ENCODE peak calls at places on chromosome 10, in seven cellular contexts. W is colonic mucosa; T is Peyer's patch; N is astrocyte; F is OCI-LY7; S is CD4-positive, alpha-beta memory T cell; H is prostate gland. C is an unnamed sample.

GRCh38 chr10:47031251-47031952 is 120.2 kb downstream of the PTPN20 start:
- DNase-seq in T (no peak), S (no peak), F (peak; percentile 4), H (no peak), W (no peak), N (no peak), C (no peak)

GRCh38 chr10:19652750-19653149 is 163.5 kb upstream of the PLXDC2 start:
- DNase-seq in F (no peak), S (no peak), H (no peak), N (no peak), W (no peak), T (no peak), C (no peak)

GRCh38 chr10:61900829-61901783 is at the start of gene ARID5B:
- DNase-seq in F (peak; percentile 86), S (peak; percentile 66), H (peak; percentile 74), W (peak; percentile 86), T (peak; percentile 79), N (peak; percentile 68), C (peak; percentile 37)

GRCh38 chr10:3190817-3191216 is 18.2 kb upstream of the PITRM1 start:
- DNase-seq in F (no peak), W (no peak), N (no peak), T (no peak), H (no peak), S (no peak), C (no peak)

GRCh38 chr10:122331100-122331499 is 43.4 kb upstream of the PLEKHA1 start:
- DNase-seq in T (no peak), W (peak; percentile 15), H (no peak), N (no peak), S (no peak), F (no peak), C (no peak)

GRCh38 chr10:106571216-106571954 is 593.1 kb downstream of the SORCS1 start:
- DNase-seq in H (no peak), F (peak; percentile 1), S (no peak), N (peak; percentile 18), T (no peak), W (no peak), C (no peak)

GRCh38 chr10:28331821-28332220 is 29.0 kb upstream of the MPP7 start:
- DNase-seq in S (peak; percentile 22), H (no peak), N (peak; percentile 98), T (no peak), F (peak; percentile 16), W (no peak), C (no peak)

GRCh38 chr10:100158044-100158805 is 27.6 kb downstream of the ERLIN1 start:
- DNase-seq in S (no peak), W (no peak), H (no peak), T (no peak), N (no peak), F (no peak), C (no peak)

GRCh38 chr10:68176797-68177196 is 55.1 kb downstream of the ATOH7 start:
- DNase-seq in F (no peak), S (no peak), H (no peak), T (no peak), W (no peak), N (no peak), C (no peak)

GRCh38 chr10:80466724-80467326 is 12.7 kb downstream of the TSPAN14 start:
- DNase-seq in F (no peak), W (no peak), H (no peak), T (no peak), N (no peak), S (no peak), C (no peak)

GRCh38 chr10:123864923-123865322 is 26.7 kb downstream of the CPXM2 start:
- DNase-seq in S (no peak), N (no peak), W (no peak), T (no peak), H (no peak), F (no peak), C (no peak)

GRCh38 chr10:132056663-132057062 is 9.1 kb upstream of the JAKMIP3 start:
- DNase-seq in H (no peak), F (no peak), T (no peak), N (no peak), W (no peak), S (no peak), C (no peak)

GRCh38 chr10:99370993-99371392 is 41.8 kb downstream of the CNNM1 start:
- DNase-seq in T (no peak), N (peak; percentile 7), H (no peak), S (no peak), F (peak; percentile 7), W (no peak), C (no peak)

GRCh38 chr10:99410876-99411275 is 19.5 kb downstream of the GOT1 start:
- DNase-seq in N (no peak), S (no peak), H (no peak), T (no peak), F (no peak), W (no peak), C (no peak)

GRCh38 chr10:79116801-79117723 is 48.3 kb downstream of the ZMIZ1 start:
- DNase-seq in H (no peak), N (peak; percentile 48), W (peak; percentile 68), T (peak; percentile 25), F (no peak), S (no peak), C (no peak)

GRCh38 chr10:71795248-71795647 is 21.9 kb upstream of the VSIR start:
- DNase-seq in N (peak; percentile 12), H (no peak), W (no peak), T (no peak), S (no peak), F (peak; percentile 31), C (no peak)

GRCh38 chr10:77827383-77827782 is 99.2 kb downstream of the DLG5 start:
- DNase-seq in W (no peak), N (no peak), F (no peak), S (no peak), H (no peak), T (no peak), C (no peak)

GRCh38 chr10:49488056-49488455 is 50.9 kb downstream of the ERCC6 start:
- DNase-seq in N (no peak), T (no peak), H (no peak), W (no peak), S (no peak), F (no peak), C (no peak)

GRCh38 chr10:83214178-83214577 is 925.1 kb upstream of the GHITM start:
- DNase-seq in N (peak; percentile 22), S (no peak), T (no peak), F (no peak), H (no peak), W (no peak), C (no peak)

GRCh38 chr10:108868881-108869280 is 1054.4 kb downstream of the XPNPEP1 start:
- DNase-seq in W (no peak), N (no peak), S (no peak), F (no peak), T (no peak), H (no peak), C (no peak)

DNA sequence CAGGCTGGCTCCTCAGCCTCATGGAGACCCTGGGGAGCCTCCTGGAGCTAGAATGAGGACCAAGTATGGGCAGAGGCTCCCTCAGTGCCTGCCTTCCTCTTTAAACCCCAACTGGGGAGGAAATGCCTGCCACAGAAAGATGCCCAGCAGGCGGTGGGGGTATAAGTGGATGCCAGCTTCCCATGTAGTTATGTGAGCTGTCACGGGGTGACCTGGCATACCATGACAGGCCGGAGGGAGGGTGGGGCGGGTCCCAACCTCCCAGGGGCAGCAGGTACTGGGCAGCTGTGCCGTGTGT is 35.0 kb downstream of the COL13A1 start:
- DNase-seq in W (no peak), T (no peak), S (no peak), F (no peak), N (no peak), H (no peak), C (no peak)
- H3K4me1 ChIP-seq in W (no peaks in the 10 kb centered on the region), T (no peaks in the 10 kb centered on the region), S (no peaks in the 10 kb centered on the region), F (no peaks in the 10 kb centered on the region), N (peaks cover 26% of the 10 kb centered on the region), H (no peaks in the 10 kb centered on the region), C (no peaks in the 10 kb centered on the region)

DNA sequence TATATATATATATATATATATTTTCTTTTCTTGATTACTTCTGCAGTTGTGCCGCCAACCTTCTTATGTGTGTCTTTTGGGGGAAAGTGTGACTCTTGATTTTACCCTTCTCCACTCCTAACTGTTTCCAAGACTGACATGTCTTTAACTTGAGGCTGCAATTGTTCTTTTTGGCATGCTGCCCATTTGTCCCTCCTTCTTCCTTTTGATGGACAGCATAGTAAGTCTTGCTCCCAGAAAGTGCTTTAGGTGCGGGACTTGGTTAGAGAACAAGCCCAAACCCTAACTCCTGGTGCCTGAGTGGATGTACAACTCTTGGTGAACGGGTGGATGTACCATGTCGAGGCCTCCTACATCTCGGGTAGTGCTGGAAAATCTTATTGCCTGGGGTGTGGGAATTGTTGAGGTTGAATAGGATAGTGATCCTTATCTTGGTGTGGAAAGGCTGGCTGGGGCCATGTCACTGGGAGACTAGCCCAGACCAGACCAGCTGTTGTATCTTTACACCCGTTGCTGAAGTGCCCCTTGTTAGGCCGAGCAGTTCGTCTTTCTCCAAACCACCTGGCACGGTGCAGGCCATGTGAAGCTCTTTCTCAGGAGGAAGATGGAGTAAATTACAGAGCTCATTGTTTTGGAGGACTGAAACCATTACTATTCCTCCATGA is 16.3 kb downstream of the TCF7L2 start:
- DNase-seq in S (no peak), N (no peak), F (no peak), H (no peak), T (no peak), W (no peak), C (no peak)
- H3K36me3 ChIP-seq in S (no peaks in the 10 kb centered on the region), N (no peaks in the 10 kb centered on the region), F (no peaks in the 10 kb centered on the region), H (no peaks in the 10 kb centered on the region), T (peaks cover 36% of the 10 kb centered on the region), W (no peaks in the 10 kb centered on the region), C (no peaks in the 10 kb centered on the region)

GRCh38 chr10:1043532-1043995 is 5.4 kb downstream of the IDI1 start:
- DNase-seq in N (no peak), T (peak; percentile 78), H (no peak), W (peak; percentile 28), F (peak; percentile 80), S (peak; percentile 58), C (no peak)
- H3K4me3 ChIP-seq in N (no peak overlapping the region), T (no peak overlapping the region), H (no peak overlapping the region), W (no peak overlapping the region), F (peak overlapping the region; percentile 61), S (no peak overlapping the region), C (no peak overlapping the region)

DNA sequence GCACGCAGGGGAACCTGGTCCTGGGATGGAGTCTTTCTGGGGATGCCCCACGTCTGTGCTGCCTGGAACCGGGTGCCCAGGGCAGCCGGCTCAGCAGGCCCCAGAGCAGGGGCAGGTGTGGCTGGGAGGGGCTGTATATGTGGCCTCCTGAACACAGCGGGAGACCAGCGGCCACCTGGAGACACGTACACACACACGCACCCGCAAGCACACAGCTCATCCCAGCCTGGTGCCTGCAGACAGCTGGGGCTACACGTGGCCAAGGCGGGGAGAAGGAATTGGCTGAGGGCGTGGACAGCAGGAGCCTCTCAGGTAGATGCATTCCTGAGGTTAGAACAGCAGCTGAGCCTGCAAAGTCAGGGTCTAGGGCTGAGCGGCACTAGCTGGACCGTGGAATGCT is 14.0 kb downstream of the ADAM8 start:
- DNase-seq in H (no peak), F (no peak), W (peak; percentile 55), S (no peak), T (no peak), N (no peak), C (no peak)
- H3K4me1 ChIP-seq in H (peaks cover 16% of the 10 kb centered on the region), F (peaks cover 18% of the 10 kb centered on the region), W (peaks cover 36% of the 10 kb centered on the region), S (peaks cover 76% of the 10 kb centered on the region), T (peaks cover 3% of the 10 kb centered on the region), N (peaks cover 30% of the 10 kb centered on the region), C (peaks cover 3% of the 10 kb centered on the region)

C was measured in lung.